ENCODE peak calls at places on chromosome 18, in four cellular contexts. L is left ventricle myocardium inferior; Y is body of pancreas; R is effector memory CD4-positive, alpha-beta T cell. W is an unnamed sample.

GRCh38 chr18:75433098-75433497 is 5.6 kb upstream of the SMIM21 start:
- DNase-seq in R (no peak), Y (no peak), L (no peak), W (no peak)

GRCh38 chr18:61732854-61733253 is 160.0 kb downstream of the RNF152 start:
- DNase-seq in Y (peak; percentile 31), R (no peak), L (no peak), W (no peak)

GRCh38 chr18:80112623-80113248 is 3.7 kb downstream of the ADNP2 start:
- DNase-seq in Y (no peak), L (no peak), R (no peak), W (no peak)

GRCh38 chr18:27789406-27789805 is 387.5 kb downstream of the CDH2 start:
- DNase-seq in L (no peak), R (no peak), Y (no peak), W (no peak)

GRCh38 chr18:39913790-39914366 is 2041.2 kb upstream of the PIK3C3 start:
- DNase-seq in R (no peak), Y (no peak), L (no peak), W (no peak)

GRCh38 chr18:79524181-79525078 is 128.7 kb downstream of the NFATC1 start:
- DNase-seq in L (no peak), R (peak; percentile 46), Y (no peak), W (no peak)

GRCh38 chr18:80184243-80184772 is 63.0 kb downstream of the PARD6G start:
- DNase-seq in L (no peak), R (no peak), Y (no peak), W (no peak)

GRCh38 chr18:36527025-36527424 is 229.5 kb downstream of the FHOD3 start:
- DNase-seq in L (no peak), Y (no peak), R (no peak), W (no peak)

GRCh38 chr18:48866028-48866733 is 84.6 kb downstream of the SMAD7 start:
- DNase-seq in L (peak; percentile 53), R (no peak), Y (peak; percentile 91), W (no peak)

GRCh38 chr18:14104906-14105748 is 27.1 kb downstream of the ZNF519 start:
- DNase-seq in L (no peak), Y (no peak), R (no peak), W (no peak)

GRCh38 chr18:62755946-62756345 is 40.6 kb downstream of the PHLPP1 start:
- DNase-seq in Y (no peak), L (no peak), R (no peak), W (no peak)

GRCh38 chr18:55121397-55122170 is 162.3 kb upstream of the CCDC68 start:
- DNase-seq in R (no peak), Y (no peak), L (no peak), W (no peak)

GRCh38 chr18:70322928-70323327 is 34.1 kb downstream of the SOCS6 start:
- DNase-seq in Y (no peak), L (no peak), R (no peak), W (no peak)

GRCh38 chr18:28114472-28114871 is 62.5 kb downstream of the CDH2 start:
- DNase-seq in R (no peak), Y (no peak), L (no peak), W (no peak)

GRCh38 chr18:12308386-12309100 is 502 bp downstream of the TUBB6 start:
- DNase-seq in L (peak; percentile 89), R (no peak), Y (peak; percentile 83), W (peak; percentile 21)

DNA sequence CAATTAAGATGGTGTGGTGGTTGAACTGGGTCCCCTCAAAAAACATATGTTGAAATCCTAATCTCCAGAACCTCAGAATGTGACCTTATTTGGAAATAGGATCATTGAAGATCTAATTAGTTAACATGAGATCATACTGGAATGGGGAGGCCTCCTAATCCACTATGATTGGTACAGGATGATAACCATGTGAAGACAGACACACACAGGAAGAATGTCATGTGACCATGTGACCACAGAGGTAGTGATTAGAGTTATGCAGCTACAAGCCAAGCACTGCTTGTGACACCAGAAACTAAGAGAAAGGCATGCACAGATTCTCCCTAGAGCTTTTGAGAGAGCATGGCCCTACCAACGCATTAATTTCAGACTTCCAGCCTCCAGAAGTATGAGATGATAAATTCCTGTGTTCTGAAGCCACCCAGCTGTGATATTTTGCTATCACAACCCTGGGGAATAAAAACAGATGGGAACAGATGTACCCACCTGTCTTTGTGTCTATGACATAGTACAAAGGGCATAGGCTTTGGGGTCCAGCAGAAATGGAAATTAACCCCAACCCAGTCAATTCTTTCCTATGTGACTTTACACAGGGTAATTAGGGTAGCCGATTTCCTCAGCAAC is 46.9 kb upstream of the TGIF1 start:
- DNase-seq in L (no peak), R (no peak), Y (no peak), W (no peak)
- H3K27ac ChIP-seq in L (no peak overlapping the region), R (no peak overlapping the region), Y (no peak overlapping the region), W (no peak overlapping the region)

GRCh38 chr18:8385400-8385799 is 223.8 kb upstream of the RAB12 start:
- DNase-seq in Y (no peak), L (no peak), R (no peak), W (no peak)

GRCh38 chr18:8381801-8382459 is 227.3 kb upstream of the RAB12 start:
- DNase-seq in L (no peak), R (no peak), Y (no peak), W (no peak)

GRCh38 chr18:8380006-8380405 is 229.2 kb upstream of the RAB12 start:
- DNase-seq in Y (no peak), L (no peak), R (no peak), W (no peak)

GRCh38 chr18:8379187-8379941 is 229.9 kb upstream of the RAB12 start:
- DNase-seq in R (no peak), Y (no peak), L (no peak), W (no peak)

DNA sequence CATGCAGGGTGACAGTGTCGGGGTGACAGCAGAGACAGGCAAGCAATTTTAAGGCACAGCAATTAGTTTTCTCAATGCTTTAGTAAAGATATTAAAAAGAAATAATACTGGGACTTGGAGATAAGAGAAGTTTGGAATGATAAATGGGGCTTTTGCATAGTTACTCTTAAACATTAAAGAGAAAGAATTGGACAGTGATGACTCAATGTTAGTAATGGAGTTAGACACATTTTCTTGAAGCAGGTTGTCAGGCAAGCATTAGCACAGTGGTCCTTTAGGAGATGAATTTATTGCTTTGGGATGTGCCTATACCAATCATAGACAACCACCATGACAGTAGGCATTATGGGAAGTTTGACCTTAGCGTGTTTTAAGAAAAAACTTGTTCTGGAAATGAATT is 228.3 kb upstream of the RAB12 start:
- DNase-seq in L (no peak), R (no peak), Y (no peak), W (no peak)
- H3K36me3 ChIP-seq in L (peaks cover 82% of the 10 kb centered on the region), R (no peaks in the 10 kb centered on the region), Y (no peaks in the 10 kb centered on the region), W (no peaks in the 10 kb centered on the region)

GRCh38 chr18:65768379-65768778 is 17.6 kb downstream of the CDH7 start:
- DNase-seq in L (no peak), Y (no peak), R (no peak), W (no peak)
- H3K27ac ChIP-seq in L (no peak overlapping the region), Y (no peak overlapping the region), R (no peak overlapping the region), W (no peak overlapping the region)

GRCh38 chr18:76435321-76435989 is 59.6 kb downstream of the ZNF516 start:
- DNase-seq in Y (no peak), R (no peak), L (no peak), W (no peak)
- H3K36me3 ChIP-seq in Y (no peaks in the 10 kb centered on the region), R (no peaks in the 10 kb centered on the region), L (peaks cover 23% of the 10 kb centered on the region), W (peaks cover 2% of the 10 kb centered on the region)

GRCh38 chr18:33115476-33115875 is 325.0 kb downstream of the CCDC178 start:
- DNase-seq in R (no peak), Y (no peak), L (no peak), W (no peak)
- H3K27ac ChIP-seq in R (no peak overlapping the region), Y (no peak overlapping the region), L (no peak overlapping the region), W (no peak overlapping the region)

GRCh38 chr18:41756141-41756540 is 198.9 kb upstream of the PIK3C3 start:
- DNase-seq in R (no peak), Y (no peak), L (no peak), W (no peak)

GRCh38 chr18:41758534-41758933 is 196.5 kb upstream of the PIK3C3 start:
- DNase-seq in Y (no peak), R (no peak), L (no peak), W (no peak)

GRCh38 chr18:41763361-41763760 is 191.7 kb upstream of the PIK3C3 start:
- DNase-seq in R (no peak), L (no peak), Y (no peak), W (no peak)

GRCh38 chr18:41761329-41762028 is 193.6 kb upstream of the PIK3C3 start:
- DNase-seq in R (no peak), Y (no peak), L (no peak), W (no peak)
- H3K36me3 ChIP-seq in R (no peaks in the 10 kb centered on the region), Y (no peaks in the 10 kb centered on the region), L (no peaks in the 10 kb centered on the region), W (no peaks in the 10 kb centered on the region)

DNA sequence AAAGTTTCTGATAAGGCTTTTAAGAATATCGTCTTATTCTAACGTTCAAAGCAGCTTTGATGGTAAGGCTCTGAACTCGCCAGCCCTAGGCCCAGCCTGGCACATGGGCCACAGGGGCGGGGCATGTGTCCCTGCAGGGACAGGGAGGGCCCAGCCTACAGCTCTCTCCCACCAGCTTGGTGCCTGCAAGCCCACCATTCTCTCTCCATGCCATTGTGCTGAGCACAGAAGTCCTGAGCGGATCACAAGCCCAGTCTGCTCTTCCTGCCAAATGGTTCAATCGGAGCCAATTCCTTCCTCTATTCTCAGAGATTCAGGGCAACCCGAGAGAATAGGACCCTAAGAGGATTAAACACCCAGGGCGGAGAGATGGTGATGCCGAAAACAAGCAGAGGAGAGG is 50.3 kb upstream of the APCDD1 start:
- DNase-seq in R (no peak), Y (no peak), L (no peak), W (no peak)
- H3K27ac ChIP-seq in R (no peak overlapping the region), Y (no peak overlapping the region), L (peak overlapping the region; percentile 71), W (peak overlapping the region; percentile 58)

DNA sequence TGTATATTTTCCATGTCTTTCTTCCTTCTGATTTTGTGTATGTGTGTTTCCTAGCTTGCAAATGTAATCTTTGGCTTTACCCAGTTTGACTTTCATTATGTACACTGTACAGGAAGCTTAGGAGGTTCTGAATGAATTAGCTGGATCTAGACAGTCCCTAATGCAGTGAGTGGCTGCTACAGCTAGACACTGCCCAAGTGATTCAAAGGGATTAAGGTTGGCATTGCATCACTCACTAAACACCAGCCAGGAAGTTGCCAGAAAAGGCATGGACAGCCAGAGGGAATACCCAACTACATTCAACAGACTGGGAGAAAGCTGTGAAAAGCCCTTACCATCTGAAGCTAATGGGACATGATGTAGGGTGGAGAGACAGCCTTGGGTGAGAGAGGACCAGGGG is 316.0 kb upstream of the MEX3C start:
- DNase-seq in Y (no peak), R (no peak), L (no peak), W (no peak)
- H3K36me3 ChIP-seq in Y (no peaks in the 10 kb centered on the region), R (no peaks in the 10 kb centered on the region), L (no peaks in the 10 kb centered on the region), W (no peaks in the 10 kb centered on the region)

GRCh38 chr18:57835904-57836303 is 32.8 kb upstream of the ATP8B1 start:
- DNase-seq in Y (no peak), R (no peak), L (no peak), W (no peak)

GRCh38 chr18:57834616-57835015 is 31.5 kb upstream of the ATP8B1 start:
- DNase-seq in L (no peak), R (no peak), Y (no peak), W (no peak)

GRCh38 chr18:57832730-57833129 is 29.6 kb upstream of the ATP8B1 start:
- DNase-seq in L (no peak), R (no peak), Y (no peak), W (no peak)

GRCh38 chr18:57831597-57832377 is 28.7 kb upstream of the ATP8B1 start:
- DNase-seq in R (no peak), Y (no peak), L (no peak), W (no peak)

GRCh38 chr18:57833441-57834101 is 30.5 kb upstream of the ATP8B1 start:
- DNase-seq in Y (peak; percentile 50), L (no peak), R (no peak), W (no peak)
- H3K27ac ChIP-seq in Y (peak overlapping the region; percentile 44), L (no peak overlapping the region), R (no peak overlapping the region), W (no peak overlapping the region)

W was measured in esophagus squamous epithelium.